ENCODE peak calls at places on chromosomes 12 and 14, in ten cellular contexts. J is HAP-1; I is naive thymus-derived CD4-positive, alpha-beta T cell; S is transverse colon; N is heart right ventricle; E is upper lobe of right lung; F is RWPE2; A is kidney epithelial cell; K is SK-N-SH; Y is H1. G is an unnamed sample. For H3K36me3 and H3K27me3, the result is how much of the 10 kb centered on the place peaks cover.

GRCh38 chr14:101383737-101384338 is 177.5 kb upstream of the DIO3 start:
- DNase-seq in I (no peak), J (no peak), E (no peak), N (no peak), S (no peak), K (no peak), A (no peak), F (no peak), Y (no peak), G (no peak)

GRCh38 chr14:74620497-74620921 is 8.5 kb upstream of the LTBP2 start:
- DNase-seq in S (no peak), A (peak), N (no peak), I (no peak), E (no peak), K (no peak), J (no peak), F (peak), Y (no peak), G (no peak)

GRCh38 chr14:105167303-105168092 is 1.1 kb downstream of the JAG2 start:
- DNase-seq in F (no peak), A (no peak), I (no peak), J (peak), E (no peak), K (peak), N (no peak), Y (no peak), S (peak), G (peak)

GRCh38 chr12:96889273-96889933 is 17.7 kb upstream of the NEDD1 start:
- DNase-seq in N (no peak), J (no peak), I (no peak), A (peak), E (no peak), S (no peak), F (no peak), K (no peak), Y (no peak), G (no peak)

GRCh38 chr12:95083938-95084337 is 10.5 kb upstream of the NR2C1 start:
- DNase-seq in E (no peak), J (no peak), I (no peak), N (no peak), Y (no peak), K (no peak), S (no peak), A (peak), F (no peak), G (no peak)

GRCh38 chr14:78598046-78598652 is 428.0 kb downstream of the NRXN3 start:
- DNase-seq in K (peak), J (peak), E (no peak), N (peak), Y (peak), A (no peak), I (peak), F (no peak), S (peak), G (peak)

GRCh38 chr14:93317836-93318807 is 14.7 kb downstream of the BTBD7 start:
- DNase-seq in F (no peak), N (no peak), I (no peak), E (no peak), A (no peak), J (no peak), K (no peak), Y (no peak), S (peak), G (no peak)

GRCh38 chr12:38155020-38155395 is 161.6 kb upstream of the ALG10B start:
- DNase-seq in K (no peak), N (no peak), F (no peak), E (no peak), A (no peak), I (no peak), S (no peak), Y (no peak), J (no peak), G (no peak)

GRCh38 chr14:59197695-59198262 is 9.3 kb downstream of the DAAM1 start:
- DNase-seq in N (no peak), E (no peak), J (no peak), I (no peak), S (no peak), K (no peak), A (no peak), Y (no peak), F (no peak), G (no peak)

GRCh38 chr14:22336031-22336430 is 253.0 kb downstream of the DAD1 start:
- DNase-seq in N (no peak), J (no peak), K (no peak), A (no peak), I (no peak), E (no peak), S (no peak), Y (no peak), F (no peak), G (no peak)

GRCh38 chr12:29807125-29807524 is 23.4 kb upstream of the TMTC1 start:
- DNase-seq in Y (no peak), K (no peak), E (no peak), J (no peak), F (no peak), I (no peak), A (no peak), S (no peak), N (no peak), G (no peak)

GRCh38 chr12:16939871-16940306 is 333.9 kb upstream of the LMO3 start:
- DNase-seq in F (no peak), J (peak), S (peak), K (peak), Y (peak), E (peak), A (peak), I (no peak), N (no peak), G (peak)

GRCh38 chr12:132474237-132474741 is 15.7 kb upstream of the FBRSL1 start:
- DNase-seq in F (no peak), J (no peak), A (no peak), E (no peak), I (no peak), N (no peak), S (no peak), Y (no peak), K (peak), G (peak)

GRCh38 chr12:107818984-107819383 is 44.5 kb downstream of the ASCL4 start:
- DNase-seq in F (no peak), K (no peak), J (no peak), N (no peak), A (no peak), E (no peak), S (no peak), Y (no peak), I (no peak), G (no peak)

GRCh38 chr14:96681826-96682225 is 115.4 kb upstream of the VRK1 start:
- DNase-seq in J (no peak), F (no peak), A (no peak), S (no peak), K (no peak), I (no peak), Y (no peak), N (no peak), E (no peak), G (no peak)

GRCh38 chr12:131674373-131674772 is 36.5 kb upstream of the SFSWAP start:
- DNase-seq in I (no peak), Y (no peak), F (no peak), K (no peak), J (no peak), N (no peak), E (peak), A (no peak), S (no peak), G (no peak)

GRCh38 chr14:96098309-96098998 is 59.3 kb downstream of the C14orf132 start:
- DNase-seq in I (peak), K (peak), E (peak), N (no peak), Y (peak), A (no peak), S (no peak), J (peak), F (peak), G (peak)

GRCh38 chr12:110661337-110661972 is 27.5 kb downstream of the HVCN1 start:
- DNase-seq in J (no peak), A (no peak), K (no peak), Y (no peak), N (no peak), F (no peak), E (peak), I (no peak), S (peak), G (peak)

GRCh38 chr12:92553389-92553788 is 149.4 kb upstream of the PLEKHG7 start:
- DNase-seq in I (no peak), J (no peak), K (no peak), Y (no peak), A (no peak), S (no peak), E (no peak), F (peak), N (peak), G (no peak)

GRCh38 chr14:105466491-105467248 is 8.0 kb upstream of the CRIP2 start:
- DNase-seq in Y (no peak), F (no peak), E (no peak), S (no peak), I (no peak), A (no peak), N (peak), K (no peak), J (no peak), G (no peak)

GRCh38 chr12:81896771-81897170 is 137.6 kb upstream of the PPFIA2 start:
- DNase-seq in J (peak), Y (no peak), K (no peak), E (no peak), S (no peak), I (peak), N (no peak), F (no peak), A (no peak), G (no peak)

GRCh38 chr12:94998322-94998721 is 5.2 kb downstream of the NDUFA12 start:
- DNase-seq in I (no peak), S (no peak), F (no peak), N (no peak), Y (no peak), A (no peak), K (no peak), E (no peak), J (no peak), G (no peak)

DNA sequence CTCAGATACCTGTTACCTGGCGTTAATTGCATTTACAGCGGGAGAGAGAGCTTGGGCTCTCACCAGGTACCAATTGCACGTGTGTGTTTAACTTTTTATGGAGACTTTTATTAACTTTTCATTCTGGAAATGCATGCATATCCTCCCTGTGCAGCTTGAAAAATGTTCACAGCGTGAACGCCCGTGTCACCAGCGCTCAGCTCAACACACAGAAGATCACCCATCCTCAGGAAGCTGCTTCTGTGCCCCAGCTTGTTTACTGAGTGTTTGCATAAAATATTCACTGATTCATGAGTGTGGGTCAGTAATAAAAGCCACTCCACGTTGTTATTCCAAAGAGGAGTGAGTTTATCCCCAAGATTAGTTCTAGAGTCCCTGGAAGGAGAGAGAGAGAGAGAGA is 75.5 kb upstream of the FZD10 start:
- DNase-seq in I (peak), N (no peak), Y (no peak), K (no peak), J (no peak), S (no peak), A (no peak), F (no peak), E (no peak), G (no peak)
- H3K4me3 ChIP-seq in I (peak), N (no peak), Y (no peak), K (no peak), J (no peak), S (no peak), A (no peak), F (no peak), E (no peak), G (no peak)

DNA sequence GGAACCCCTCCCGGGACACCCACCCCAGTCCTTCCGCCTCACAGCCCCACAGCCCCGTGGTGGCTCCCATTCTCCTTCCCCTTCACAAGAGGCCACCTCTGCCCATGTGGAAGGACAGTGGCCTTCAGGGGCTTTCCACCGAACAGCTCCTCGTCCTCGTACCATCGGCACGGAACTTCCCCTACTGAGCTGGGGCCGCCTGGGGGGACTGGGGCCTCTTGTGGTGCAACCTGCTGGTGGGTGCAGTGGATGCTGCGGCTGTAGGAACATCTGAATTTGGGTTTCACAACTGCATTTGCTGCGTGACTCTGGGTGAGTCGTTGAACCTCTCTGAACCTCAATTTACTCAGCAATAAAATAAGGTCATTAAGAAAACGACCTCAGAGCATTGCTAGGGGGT is 50.9 kb downstream of the RFLNA start:
- DNase-seq in A (no peak), S (no peak), Y (no peak), J (no peak), I (no peak), E (no peak), K (no peak), N (no peak), F (no peak), G (no peak)
- H3K36me3 ChIP-seq in A (under half), S (under half), Y (under half), J (under half), I (under half), E (half or more), K (half or more), N (half or more), F (half or more), G (under half)

GRCh38 chr12:113154351-113154973 is 4.9 kb downstream of the CFAP73 start:
- DNase-seq in J (no peak), E (no peak), S (no peak), F (no peak), K (peak), Y (peak), A (no peak), N (no peak), I (peak), G (peak)

GRCh38 chr12:113157218-113157859 is 7.8 kb downstream of the CFAP73 start:
- DNase-seq in A (no peak), E (no peak), N (no peak), J (no peak), K (no peak), I (no peak), F (no peak), S (no peak), Y (no peak), G (no peak)

GRCh38 chr12:113155060-113155459 is 5.5 kb downstream of the CFAP73 start:
- DNase-seq in K (no peak), J (no peak), F (no peak), I (no peak), A (no peak), Y (no peak), S (no peak), N (no peak), E (no peak), G (no peak)

GRCh38 chr12:113152835-113153814 is 3.6 kb downstream of the CFAP73 start:
- DNase-seq in I (peak), N (peak), Y (peak), S (peak), F (no peak), J (peak), K (peak), E (peak), A (no peak), G (peak)

GRCh38 chr12:113155641-113156040 is 6.1 kb downstream of the CFAP73 start:
- DNase-seq in K (no peak), N (no peak), I (no peak), S (no peak), A (no peak), E (no peak), F (no peak), Y (no peak), J (no peak), G (no peak)
- H3K27me3 ChIP-seq in K (under half), N (half or more), I (under half), S (half or more), A (under half), E (half or more), F (under half), Y (under half), J (under half), G (under half)

GRCh38 chr14:85106491-85106890 is 423.5 kb upstream of the FLRT2 start:
- DNase-seq in Y (no peak), K (no peak), N (no peak), J (no peak), F (no peak), A (no peak), I (no peak), E (no peak), S (no peak), G (no peak)

DNA sequence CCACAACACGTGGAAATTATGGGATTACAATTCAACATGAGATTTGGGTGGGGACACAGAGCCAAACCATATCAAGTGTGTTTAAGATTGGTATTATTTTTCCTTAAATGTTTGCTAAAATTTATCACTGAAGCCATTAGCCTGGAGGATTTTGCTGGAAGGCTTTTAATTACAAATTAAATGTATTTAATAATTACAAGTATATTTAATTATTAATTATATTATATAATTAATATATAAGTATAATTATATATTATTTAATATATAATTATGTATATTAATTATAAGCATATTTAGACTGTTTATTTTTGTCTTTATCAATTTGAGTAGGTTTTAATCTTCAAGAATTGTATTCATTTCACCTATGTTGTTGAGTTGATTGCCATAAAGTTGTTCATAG is 427.4 kb upstream of the FLRT2 start:
- DNase-seq in K (no peak), S (no peak), F (no peak), N (no peak), Y (no peak), A (no peak), I (no peak), J (no peak), E (no peak), G (no peak)
- H3K4me3 ChIP-seq in K (no peak), S (no peak), F (no peak), N (no peak), Y (no peak), A (no peak), I (no peak), J (no peak), E (no peak), G (no peak)

GRCh38 chr12:104307655-104308000 is 4.1 kb downstream of the EID3 start:
- DNase-seq in N (no peak), J (no peak), K (no peak), S (no peak), I (no peak), E (no peak), A (no peak), F (no peak), Y (no peak), G (no peak)
- H3K36me3 ChIP-seq in N (under half), J (half or more), K (under half), S (under half), I (under half), E (under half), A (under half), F (half or more), Y (under half), G (under half)

GRCh38 chr12:53786411-53786810 is 34.6 kb upstream of the CISTR start:
- DNase-seq in N (no peak), E (peak), I (no peak), A (no peak), K (no peak), J (no peak), S (no peak), Y (no peak), F (no peak), G (no peak)
- H3K27me3 ChIP-seq in N (half or more), E (under half), I (under half), A (under half), K (half or more), J (under half), S (half or more), Y (under half), F (under half), G (under half)

DNA sequence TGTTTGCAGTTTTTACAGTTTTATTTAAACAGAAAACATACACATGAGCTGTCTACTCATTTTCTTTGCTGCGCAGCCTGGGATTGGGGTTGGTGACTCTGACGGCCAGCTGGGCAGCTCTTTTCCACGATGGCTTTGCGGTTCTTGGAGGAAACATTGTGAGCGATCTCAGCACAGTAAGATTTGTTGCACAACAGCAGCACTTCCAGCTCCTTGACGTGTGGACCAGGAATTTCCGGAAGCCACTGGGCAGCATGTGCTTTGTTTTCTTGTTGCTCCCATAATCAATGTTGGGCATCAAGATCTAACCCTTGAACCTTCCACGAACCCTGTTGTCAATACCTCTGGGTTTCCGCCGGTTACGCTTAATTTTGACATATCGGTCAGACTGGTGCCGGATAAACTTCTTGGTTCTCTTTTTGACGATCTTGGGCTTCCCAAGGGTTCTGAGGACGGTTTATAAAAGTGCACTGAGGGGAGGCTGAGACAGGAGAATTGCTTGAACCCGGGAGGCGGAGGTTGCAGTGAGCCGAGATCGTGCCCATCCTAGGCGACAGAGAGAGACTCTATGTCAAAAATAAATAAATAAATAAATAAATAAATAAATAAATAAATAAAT is 21.8 kb downstream of the FKBP11 start:
- DNase-seq in A (no peak), I (no peak), E (peak), F (no peak), S (no peak), N (no peak), J (no peak), K (no peak), Y (no peak), G (no peak)
- H3K4me3 ChIP-seq in A (no peak), I (no peak), E (peak), F (no peak), S (no peak), N (no peak), J (no peak), K (peak), Y (no peak), G (no peak)

GRCh38 chr12:56995201-56995929 is 11.0 kb downstream of the ZBTB39 start:
- DNase-seq in I (no peak), F (no peak), E (no peak), Y (peak), J (no peak), S (no peak), A (no peak), N (no peak), K (no peak), G (no peak)
- H3K36me3 ChIP-seq in I (under half), F (under half), E (under half), Y (under half), J (under half), S (under half), A (under half), N (under half), K (under half), G (under half)

GRCh38 chr12:106140223-106140986 is 1.7 kb upstream of the NUAK1 start:
- DNase-seq in Y (no peak), A (no peak), F (no peak), E (no peak), K (no peak), N (peak), S (no peak), I (no peak), J (no peak), G (peak)
- H3K27me3 ChIP-seq in Y (under half), A (under half), F (under half), E (under half), K (under half), N (under half), S (under half), I (under half), J (under half), G (under half)